ENCODE peak calls at places on chromosome 2, in five cellular contexts. F is aorta, H is midbrain, V is Daoy, B is fibroblast of pulmonary artery. K is an unnamed sample.

GRCh38 chr2:98715812-98716451 is 15.0 kb downstream of the MGAT4A start:
- DNase-seq in B (no peak), F (no peak), H (no peak), V (no peak), K (no peak)

GRCh38 chr2:161569401-161569800 is 54.8 kb upstream of the SLC4A10 start:
- DNase-seq in B (no peak), F (no peak), H (no peak), V (no peak), K (no peak)

GRCh38 chr2:128528133-128528532 is 209.5 kb upstream of the HS6ST1 start:
- DNase-seq in H (no peak), F (no peak), V (no peak), B (no peak), K (no peak)

GRCh38 chr2:118721817-118722551 is 125.5 kb downstream of the EN1 start:
- DNase-seq in V (no peak), F (no peak), H (no peak), B (no peak), K (no peak)

GRCh38 chr2:169493360-169493759 is 14.1 kb downstream of the BBS5 start:
- DNase-seq in H (no peak), B (no peak), V (no peak), F (no peak), K (no peak)

GRCh38 chr2:30162821-30163220 is 16.0 kb downstream of the YPEL5 start:
- DNase-seq in F (no peak), B (no peak), V (no peak), H (no peak), K (no peak)

GRCh38 chr2:121830809-121831208 is 75.4 kb downstream of the TSN start:
- DNase-seq in H (no peak), B (no peak), V (no peak), F (no peak), K (no peak)

GRCh38 chr2:230927711-230928341 is 2.8 kb upstream of the GPR55 start:
- DNase-seq in V (no peak), F (peak), H (no peak), B (no peak), K (no peak)

GRCh38 chr2:157672129-157672528 is 43.5 kb upstream of the ACVR1C start:
- DNase-seq in V (peak), H (no peak), F (no peak), B (peak), K (no peak)

GRCh38 chr2:11781624-11782023 is 35.2 kb downstream of the LPIN1 start:
- DNase-seq in F (no peak), B (no peak), H (no peak), V (no peak), K (no peak)

GRCh38 chr2:143730155-143730949 is 601.1 kb downstream of the ARHGAP15 start:
- DNase-seq in B (no peak), F (no peak), V (peak), H (no peak), K (no peak)

GRCh38 chr2:131048641-131049040 is 44.6 kb downstream of the FAM168B start:
- DNase-seq in F (no peak), V (no peak), B (no peak), H (no peak), K (no peak)